ENCODE peak calls at places on chromosomes 3 and 15, in eight cellular contexts. X is hepatocyte, G is pancreas, N is upper lobe of right lung, K is Peyer's patch, M is IMR-90, L is AG04450, T is heart left ventricle. R is an unnamed sample. For H3K9me3, the result is how much of the 10 kb centered on the place peaks cover.

GRCh38 chr15:73908030-73908821 is 18.0 kb upstream of the LOXL1 start:
- DNase-seq in G (peak), L (no peak), N (peak), M (peak), T (peak), X (peak), K (peak), R (peak)

GRCh38 chr15:50828610-50829206 is 63.2 kb upstream of the SPPL2A start:
- DNase-seq in X (peak), G (no peak), N (no peak), M (peak), L (peak), T (no peak), K (peak), R (peak)

GRCh38 chr15:63028442-63029110 is 14.0 kb upstream of the TPM1 start:
- DNase-seq in L (no peak), X (no peak), T (no peak), K (no peak), M (no peak), N (no peak), G (no peak), R (no peak)

GRCh38 chr15:59199775-59200465 is 6.7 kb upstream of the LDHAL6B start:
- DNase-seq in T (no peak), N (no peak), M (peak), X (peak), L (no peak), G (no peak), K (no peak), R (no peak)

GRCh38 chr3:135513106-135514063 is 452.1 kb upstream of the PPP2R3A start:
- DNase-seq in T (no peak), G (no peak), L (peak), X (peak), K (no peak), M (peak), N (no peak), R (no peak)

GRCh38 chr15:78914027-78914764 is 30.6 kb downstream of the CTSH start:
- DNase-seq in N (no peak), X (no peak), G (no peak), L (no peak), T (no peak), M (no peak), K (peak), R (peak)

GRCh38 chr15:83611312-83611711 is 42.6 kb upstream of the ADAMTSL3 start:
- DNase-seq in X (no peak), N (no peak), G (peak), L (no peak), K (no peak), T (no peak), M (no peak), R (no peak)

GRCh38 chr3:65344444-65344843 is 656.6 kb upstream of the ADAMTS9 start:
- DNase-seq in T (no peak), G (no peak), N (no peak), X (no peak), M (no peak), K (no peak), L (no peak), R (no peak)

GRCh38 chr15:75029378-75030022 is 6.1 kb downstream of the PPCDC start:
- DNase-seq in X (peak), L (peak), G (peak), N (peak), M (peak), K (peak), T (peak), R (peak)

GRCh38 chr3:23162939-23163338 is 40.2 kb upstream of the UBE2E2 start:
- DNase-seq in M (no peak), L (no peak), N (no peak), G (no peak), X (peak), T (no peak), K (no peak), R (no peak)

GRCh38 chr3:75180945-75181298 is 483.2 kb upstream of the FRG2C start:
- DNase-seq in X (no peak), G (no peak), M (no peak), T (no peak), N (no peak), L (no peak), K (no peak), R (no peak)

DNA sequence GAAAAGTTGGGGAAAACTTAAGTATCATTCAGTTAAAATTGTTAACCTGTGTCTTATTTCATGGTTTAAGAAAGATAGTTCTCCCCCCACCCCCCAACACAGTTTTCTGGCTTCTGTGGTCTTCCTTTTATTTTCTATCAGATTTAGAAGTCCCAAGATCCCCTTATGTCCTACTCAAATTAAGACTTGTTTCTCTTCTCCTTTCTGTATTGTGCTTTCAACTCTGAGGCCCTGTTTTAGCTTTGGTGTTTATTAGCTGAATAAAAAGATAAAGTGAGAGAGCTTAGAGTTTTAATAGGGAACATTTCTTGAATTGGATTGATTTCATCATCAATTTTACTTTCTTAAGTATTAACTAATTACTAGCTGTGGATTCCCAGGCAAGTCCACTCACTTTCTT is 62.6 kb downstream of the AKAP13 start:
- DNase-seq in T (no peak), N (no peak), G (no peak), X (no peak), M (no peak), K (no peak), L (no peak), R (no peak)
- H3K4me3 ChIP-seq in T (no peak), N (no peak), G (no peak), X (no peak), M (no peak), K (no peak), L (no peak), R (no peak)

GRCh38 chr3:149396476-149396875 is 19.0 kb upstream of the TM4SF1 start:
- DNase-seq in X (no peak), M (no peak), N (no peak), K (no peak), T (no peak), G (no peak), L (no peak), R (no peak)
- H3K27ac ChIP-seq in X (peak), M (no peak), N (no peak), K (no peak), T (no peak), G (no peak), L (no peak), R (no peak)

DNA sequence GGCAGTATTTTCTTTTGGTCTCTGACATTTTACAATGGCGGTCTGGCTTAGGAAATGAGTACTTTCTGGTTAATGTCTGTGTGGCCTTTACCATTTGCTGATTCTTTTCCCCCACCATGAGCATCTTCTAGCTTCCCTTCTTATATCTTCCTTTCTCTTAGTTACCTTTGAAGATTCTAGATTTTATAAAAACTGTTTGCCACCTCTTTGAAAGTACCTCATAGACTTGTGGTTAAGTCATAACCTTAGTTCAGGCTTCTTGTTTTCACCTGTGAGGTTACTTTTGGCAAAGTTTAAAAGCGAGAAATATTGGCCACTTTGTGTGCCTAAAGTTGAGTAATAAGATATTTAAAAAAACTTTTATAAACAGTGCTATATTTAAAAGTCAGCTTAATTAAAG is 147.4 kb downstream of the FMN1 start:
- DNase-seq in G (no peak), N (no peak), T (no peak), K (no peak), L (no peak), X (no peak), M (no peak), R (no peak)
- H3K9me3 ChIP-seq in G (under half), N (under half), T (under half), K (under half), L (under half), X (under half), M (under half), R (under half)

GRCh38 chr15:101008158-101009139 is 89.3 kb downstream of the LRRK1 start:
- DNase-seq in X (peak), T (peak), K (peak), G (peak), N (peak), L (no peak), M (peak), R (peak)

GRCh38 chr15:101006931-101007687 is 88.0 kb downstream of the LRRK1 start:
- DNase-seq in X (peak), K (peak), G (peak), L (peak), M (peak), T (peak), N (peak), R (peak)

GRCh38 chr15:101010781-101011180 is 91.6 kb downstream of the LRRK1 start:
- DNase-seq in N (no peak), X (no peak), G (no peak), M (no peak), K (no peak), L (no peak), T (no peak), R (no peak)

GRCh38 chr15:101011582-101011981 is 92.4 kb downstream of the LRRK1 start:
- DNase-seq in K (no peak), N (no peak), G (no peak), L (no peak), T (no peak), X (no peak), M (no peak), R (no peak)

GRCh38 chr15:101009176-101009575 is 90.0 kb downstream of the LRRK1 start:
- DNase-seq in G (no peak), T (no peak), M (no peak), L (no peak), N (no peak), K (no peak), X (no peak), R (no peak)
- H3K4me3 ChIP-seq in G (no peak), T (no peak), M (no peak), L (no peak), N (no peak), K (no peak), X (no peak), R (no peak)

DNA sequence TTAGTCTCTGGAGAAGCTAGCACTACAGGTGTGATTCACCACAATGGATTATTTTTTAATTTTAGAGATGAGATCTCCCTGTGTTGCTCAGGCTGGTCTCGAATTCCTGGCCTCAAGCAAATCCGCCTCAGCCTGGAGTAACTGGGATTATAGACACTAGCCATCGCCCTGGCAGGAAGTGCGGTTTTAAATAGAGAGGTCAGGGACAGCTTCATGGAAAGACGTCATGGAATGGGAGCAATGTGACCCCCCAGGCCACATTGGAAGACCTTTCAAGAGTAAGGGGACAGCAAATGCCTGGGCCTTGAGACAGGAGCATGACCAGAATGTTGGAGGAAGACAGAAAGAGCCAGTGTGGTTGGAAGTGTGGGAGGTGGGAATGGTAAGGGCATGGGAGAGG is 2.2 kb upstream of the ISG20 start:
- DNase-seq in G (no peak), L (no peak), M (peak), N (no peak), T (no peak), K (no peak), X (no peak), R (no peak)
- H3K27ac ChIP-seq in G (no peak), L (peak), M (no peak), N (peak), T (peak), K (peak), X (peak), R (peak)

R was measured in small intestine.